ENCODE peak calls at places on chromosomes 11 and 22, in seven cellular contexts. H, L, U, T, Z, D and G are unnamed samples.

GRCh38 chr22:44247923-44248892 is 64.5 kb downstream of the SHISAL1 start:
- DNase-seq in U (no peak), T (no peak), H (no peak), D (no peak), Z (no peak), L (no peak), G (no peak)

GRCh38 chr11:44727373-44728084 is 767 bp downstream of the TSPAN18 start:
- DNase-seq in D (peak; percentile 67), Z (peak; percentile 82), T (peak; percentile 57), H (peak; percentile 88), U (peak; percentile 76), L (peak; percentile 72), G (peak; percentile 75)

GRCh38 chr11:117428186-117428855 is 100.7 kb downstream of the CEP164 start:
- DNase-seq in T (no peak), H (peak; percentile 48), U (no peak), L (no peak), D (no peak), Z (no peak), G (no peak)

GRCh38 chr22:22609271-22609670 is 35.1 kb upstream of the GGTLC2 start:
- DNase-seq in U (no peak), D (no peak), Z (no peak), H (no peak), L (no peak), T (no peak), G (no peak)

GRCh38 chr11:96027021-96027420 is 103.1 kb upstream of the MTMR2 start:
- DNase-seq in H (no peak), U (no peak), T (no peak), Z (no peak), D (no peak), L (no peak), G (no peak)

GRCh38 chr11:29782447-29782846 is 234.4 kb downstream of the KCNA4 start:
- DNase-seq in T (no peak), D (no peak), L (no peak), H (no peak), Z (no peak), U (no peak), G (no peak)

GRCh38 chr11:35614949-35615569 is 3.2 kb upstream of the FJX1 start:
- DNase-seq in T (no peak), L (no peak), D (no peak), Z (no peak), U (no peak), H (no peak), G (no peak)

GRCh38 chr22:26785942-26786341 is 128.6 kb downstream of the MIAT start:
- DNase-seq in L (no peak), U (no peak), H (no peak), D (no peak), T (no peak), Z (no peak), G (no peak)

GRCh38 chr11:109000531-109000930 is 335.7 kb downstream of the DDX10 start:
- DNase-seq in T (no peak), U (no peak), H (no peak), D (no peak), Z (no peak), L (no peak), G (no peak)

GRCh38 chr11:123052884-123053721 is 8.8 kb downstream of the HSPA8 start:
- DNase-seq in D (no peak), T (no peak), U (no peak), Z (no peak), H (no peak), L (no peak), G (no peak)

GRCh38 chr11:48055292-48056132 is 75.2 kb downstream of the PTPRJ start:
- DNase-seq in L (peak; percentile 25), U (no peak), T (no peak), Z (peak; percentile 74), D (peak; percentile 39), H (no peak), G (no peak)

GRCh38 chr11:120331301-120331966 is 4.8 kb upstream of the ARHGEF12 start:
- DNase-seq in D (no peak), L (no peak), H (no peak), U (no peak), T (no peak), Z (no peak), G (peak; percentile 90)

GRCh38 chr22:38240734-38241252 is 32.0 kb downstream of the TMEM184B start:
- DNase-seq in D (no peak), L (no peak), H (peak; percentile 77), T (peak; percentile 69), U (no peak), Z (no peak), G (peak; percentile 87)

GRCh38 chr11:76216536-76217326 is 10.4 kb upstream of the WNT11 start:
- DNase-seq in H (peak; percentile 45), Z (no peak), T (no peak), U (no peak), L (no peak), D (no peak), G (no peak)

GRCh38 chr22:30265851-30266444 is 703 bp downstream of the OSM start:
- DNase-seq in Z (peak; percentile 89), D (peak; percentile 76), H (peak; percentile 79), U (no peak), T (no peak), L (peak; percentile 72), G (no peak)

GRCh38 chr11:93842461-93842860 is 8.0 kb downstream of the VSTM5 start:
- DNase-seq in H (no peak), T (peak; percentile 67), U (no peak), Z (no peak), D (no peak), L (no peak), G (no peak)

GRCh38 chr11:65793625-65794400 is 7.0 kb downstream of the OVOL1 start:
- DNase-seq in U (no peak), L (no peak), D (no peak), T (no peak), H (no peak), Z (no peak), G (no peak)

GRCh38 chr22:26322179-26322905 is 106.7 kb upstream of the ASPHD2 start:
- DNase-seq in T (peak; percentile 8), H (peak; percentile 73), D (no peak), L (no peak), U (no peak), Z (no peak), G (peak; percentile 59)

GRCh38 chr11:68974421-68975194 is 6.2 kb downstream of the MRGPRD start:
- DNase-seq in D (no peak), U (no peak), H (peak; percentile 35), L (no peak), T (peak; percentile 77), Z (peak; percentile 25), G (no peak)

GRCh38 chr11:63551889-63552266 is 11.3 kb downstream of the PLAAT2 start:
- DNase-seq in U (no peak), D (peak; percentile 16), L (no peak), H (no peak), Z (no peak), T (no peak), G (no peak)

GRCh38 chr22:19928207-19928606 is 13.4 kb upstream of the COMT start:
- DNase-seq in Z (no peak), H (no peak), D (no peak), U (no peak), L (no peak), T (no peak), G (no peak)

GRCh38 chr22:39765029-39765428 is 128.5 kb downstream of the ENTHD1 start:
- DNase-seq in U (no peak), L (no peak), D (no peak), Z (no peak), T (no peak), H (no peak), G (no peak)

GRCh38 chr11:4809246-4809645 is 5.1 kb upstream of the OR52R1 start:
- DNase-seq in L (no peak), U (no peak), D (no peak), H (no peak), T (no peak), Z (no peak), G (no peak)

GRCh38 chr11:111734383-111735261 is 31.6 kb downstream of the PPP2R1B start:
- DNase-seq in U (no peak), D (no peak), L (no peak), T (no peak), H (no peak), Z (no peak), G (no peak)

GRCh38 chr11:47783087-47783610 is 16.0 kb upstream of the FNBP4 start:
- DNase-seq in H (no peak), T (no peak), U (no peak), L (no peak), D (no peak), Z (no peak), G (peak; percentile 50)

GRCh38 chr11:132921597-132921996 is 610.7 kb downstream of the OPCML start:
- DNase-seq in L (no peak), T (no peak), Z (no peak), D (no peak), U (no peak), H (no peak), G (no peak)

GRCh38 chr11:128859563-128860441 is 7.3 kb downstream of the KCNJ1 start:
- DNase-seq in U (peak; percentile 75), D (peak; percentile 69), H (peak; percentile 64), L (peak; percentile 67), Z (peak; percentile 78), T (peak; percentile 68), G (peak; percentile 59)

GRCh38 chr11:1220941-1221721 is 1.7 kb upstream of the MUC5B start:
- DNase-seq in H (peak; percentile 44), T (no peak), L (no peak), D (no peak), U (no peak), Z (no peak), G (no peak)

GRCh38 chr22:18095101-18095805 is 15.4 kb upstream of the TUBA8 start:
- DNase-seq in U (no peak), Z (peak; percentile 20), L (no peak), D (no peak), T (no peak), H (peak; percentile 67), G (peak; percentile 14)